ENCODE peak calls at places on chromosomes 13 and 19, in five cellular contexts. H is mesendoderm, A is H1, Z is neuronal stem cell, K is IMR-90. I is an unnamed sample.

GRCh38 chr13:24308068-24308445 is 1.3 kb upstream of the C1QTNF9 start:
- DNase-seq in K (no peak), A (no peak), Z (no peak), H (no peak), I (no peak)

GRCh38 chr19:29596885-29597525 is 9.1 kb upstream of the POP4 start:
- DNase-seq in A (no peak), Z (peak), K (peak), H (peak), I (peak)

GRCh38 chr13:90717451-90717936 is 630.0 kb upstream of the MIR17HG start:
- DNase-seq in H (peak), A (no peak), K (peak), Z (peak), I (no peak)

GRCh38 chr13:33183431-33184130 is 102.0 kb downstream of the STARD13 start:
- DNase-seq in K (peak), H (no peak), A (no peak), Z (no peak), I (no peak)

GRCh38 chr13:36919206-36919832 is 719 bp downstream of the SMAD9 start:
- DNase-seq in H (peak), K (peak), A (no peak), Z (peak), I (peak)

GRCh38 chr19:45528744-45529453 is 21.6 kb downstream of the VASP start:
- DNase-seq in A (peak), Z (no peak), H (peak), K (no peak), I (peak)

GRCh38 chr19:34484328-34484727 is 2.8 kb downstream of the WTIP start:
- DNase-seq in K (no peak), A (no peak), H (no peak), Z (no peak), I (no peak)

GRCh38 chr13:108609353-108609752 is 20.1 kb upstream of the MYO16 start:
- DNase-seq in A (no peak), H (peak), K (peak), Z (no peak), I (no peak)

GRCh38 chr19:46428278-46429141 is at the start of gene PNMA8C:
- DNase-seq in K (peak), H (peak), Z (peak), A (no peak), I (no peak)

GRCh38 chr19:35942235-35942634 is 6.1 kb downstream of the LRFN3 start:
- DNase-seq in A (no peak), K (no peak), Z (no peak), H (no peak), I (no peak)

GRCh38 chr19:35946203-35946602 is 10.0 kb downstream of the LRFN3 start:
- DNase-seq in Z (no peak), H (no peak), A (no peak), K (no peak), I (no peak)

GRCh38 chr19:35944553-35944952 is 8.4 kb downstream of the LRFN3 start:
- DNase-seq in Z (no peak), H (no peak), A (no peak), K (no peak), I (no peak)

GRCh38 chr19:35943542-35944301 is 7.5 kb downstream of the LRFN3 start:
- DNase-seq in H (no peak), K (no peak), A (no peak), Z (no peak), I (no peak)

GRCh38 chr19:35945121-35945792 is 9.1 kb downstream of the LRFN3 start:
- DNase-seq in K (no peak), Z (no peak), A (no peak), H (no peak), I (no peak)
- H3K4me3 ChIP-seq in K (no peak), Z (no peak), A (no peak), H (no peak), I (peak)

DNA sequence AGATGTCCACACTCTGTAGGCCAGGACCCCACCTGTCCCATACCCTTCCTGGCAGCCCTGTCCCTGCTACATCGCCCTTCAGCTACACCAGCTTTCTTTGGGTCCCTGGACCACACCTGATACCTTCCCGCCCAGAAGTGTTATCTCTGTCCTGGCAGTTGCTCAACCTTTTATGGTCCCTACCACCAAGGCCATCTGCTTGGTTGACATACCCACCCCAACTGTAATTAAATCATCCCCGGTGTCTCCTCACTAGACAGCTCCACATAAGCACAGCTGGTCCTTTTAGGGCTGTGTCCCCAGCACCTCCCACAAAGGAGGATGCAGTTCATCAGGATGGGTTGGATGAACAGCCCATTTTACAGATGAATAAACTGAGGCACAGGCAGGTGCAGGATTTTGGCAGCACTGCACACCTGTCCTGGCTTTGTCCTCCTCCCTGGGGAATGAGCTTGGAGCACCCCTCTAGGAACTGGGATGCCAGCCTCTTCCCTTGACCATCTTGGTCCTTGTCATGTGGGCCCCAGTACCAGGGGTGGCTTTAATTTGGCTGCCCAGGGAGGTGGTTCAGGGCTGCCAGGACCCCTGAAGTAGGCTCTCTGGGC is 12.9 kb downstream of the NACC1 start:
- DNase-seq in H (no peak), A (no peak), Z (no peak), K (no peak), I (no peak)
- H2AK5ac ChIP-seq in H (no peak), A (no peak), Z (no peak), K (no peak), I (no peak)

GRCh38 chr19:35757231-35757748 is 461 bp upstream of the HSPB6 start:
- DNase-seq in K (peak), H (peak), Z (no peak), A (no peak), I (peak)
- H2BK5ac ChIP-seq in K (peak), H (no peak), Z (peak), A (no peak), I (peak)

DNA sequence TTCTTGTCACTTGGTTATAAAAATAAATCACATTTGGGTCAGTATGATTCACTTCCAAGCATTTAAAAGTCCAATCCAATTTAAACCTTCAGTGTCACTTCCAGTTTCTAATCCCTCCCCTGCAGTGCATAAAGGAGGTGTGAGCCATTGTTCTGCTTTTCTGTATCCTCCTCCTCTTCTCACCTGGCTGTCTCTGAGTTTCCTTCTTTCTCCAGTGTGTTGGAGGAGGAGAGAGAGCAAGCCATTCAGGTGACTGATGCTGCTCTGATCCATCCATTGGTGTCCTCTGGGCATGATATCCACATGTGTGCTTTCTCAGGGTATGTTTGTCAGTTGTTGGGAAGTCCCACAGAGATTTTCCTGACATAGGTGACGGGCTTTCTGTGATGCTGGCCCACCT is 1.2 kb downstream of the NUDT15 start:
- DNase-seq in K (no peak), Z (no peak), H (peak), A (no peak), I (no peak)
- H3K4me3 ChIP-seq in K (no peak), Z (peak), H (no peak), A (peak), I (no peak)